ENCODE peak calls at places on chromosomes 16 and 17, in nine cellular contexts. One of them, this sample, is unnamed.
A peak's percentile ranks its signal among the peaks of the same experiment; 100 is the strongest.

GRCh38 chr17:8142887-8143580 is 9.2 kb downstream of the PER1 start:
- DNase-seq in tibial artery: no peak
- DNase-seq in upper lobe of right lung: no peak
- DNase-seq in lower lobe of right lung: no peak
- DNase-seq in heart right ventricle: no peak
- DNase-seq in tibial nerve: no peak
- DNase-seq in cardiac fibroblast: no peak
- DNase-seq in astrocyte of the spinal cord: no peak
- DNase-seq in body of pancreas: no peak
- DNase-seq in this sample: no peak

GRCh38 chr17:47368262-47368661 is 44.5 kb downstream of the EFCAB13 start:
- DNase-seq in tibial artery: no peak
- DNase-seq in tibial nerve: no peak
- DNase-seq in heart right ventricle: no peak
- DNase-seq in upper lobe of right lung: no peak
- DNase-seq in cardiac fibroblast: no peak
- DNase-seq in astrocyte of the spinal cord: no peak
- DNase-seq in body of pancreas: no peak
- DNase-seq in lower lobe of right lung: no peak
- DNase-seq in this sample: no peak

GRCh38 chr17:58337600-58338453 is 9.2 kb upstream of the TSPOAP1 start:
- DNase-seq in astrocyte of the spinal cord: peak; percentile 89
- DNase-seq in lower lobe of right lung: peak; percentile 92
- DNase-seq in tibial artery: peak; percentile 84
- DNase-seq in tibial nerve: peak; percentile 38
- DNase-seq in cardiac fibroblast: peak; percentile 81
- DNase-seq in upper lobe of right lung: peak; percentile 92
- DNase-seq in body of pancreas: peak; percentile 29
- DNase-seq in heart right ventricle: peak; percentile 73
- DNase-seq in this sample: peak; percentile 94

GRCh38 chr17:73471924-73472323 is 160.1 kb upstream of the CDC42EP4 start:
- DNase-seq in upper lobe of right lung: no peak
- DNase-seq in lower lobe of right lung: no peak
- DNase-seq in cardiac fibroblast: no peak
- DNase-seq in body of pancreas: no peak
- DNase-seq in tibial artery: no peak
- DNase-seq in tibial nerve: no peak
- DNase-seq in astrocyte of the spinal cord: no peak
- DNase-seq in heart right ventricle: no peak
- DNase-seq in this sample: no peak

GRCh38 chr16:15954814-15955151 is 5.4 kb downstream of the ABCC1 start:
- DNase-seq in upper lobe of right lung: no peak
- DNase-seq in body of pancreas: no peak
- DNase-seq in tibial nerve: no peak
- DNase-seq in lower lobe of right lung: no peak
- DNase-seq in astrocyte of the spinal cord: no peak
- DNase-seq in heart right ventricle: no peak
- DNase-seq in cardiac fibroblast: peak; percentile 17
- DNase-seq in tibial artery: peak; percentile 78
- DNase-seq in this sample: no peak

GRCh38 chr16:67482260-67482924 is 955 bp downstream of the AGRP start:
- DNase-seq in upper lobe of right lung: no peak
- DNase-seq in lower lobe of right lung: no peak
- DNase-seq in tibial artery: no peak
- DNase-seq in tibial nerve: no peak
- DNase-seq in astrocyte of the spinal cord: no peak
- DNase-seq in heart right ventricle: no peak
- DNase-seq in body of pancreas: no peak
- DNase-seq in cardiac fibroblast: no peak
- DNase-seq in this sample: no peak

GRCh38 chr17:7098802-7099459 is 15.7 kb downstream of the ASGR2 start:
- DNase-seq in lower lobe of right lung: peak; percentile 21
- DNase-seq in heart right ventricle: no peak
- DNase-seq in tibial nerve: no peak
- DNase-seq in body of pancreas: no peak
- DNase-seq in upper lobe of right lung: no peak
- DNase-seq in astrocyte of the spinal cord: no peak
- DNase-seq in tibial artery: peak; percentile 60
- DNase-seq in cardiac fibroblast: no peak
- DNase-seq in this sample: no peak

GRCh38 chr16:46695937-46696336 is 6.5 kb downstream of the ORC6 start:
- DNase-seq in body of pancreas: no peak
- DNase-seq in upper lobe of right lung: no peak
- DNase-seq in astrocyte of the spinal cord: no peak
- DNase-seq in heart right ventricle: no peak
- DNase-seq in tibial artery: no peak
- DNase-seq in tibial nerve: no peak
- DNase-seq in cardiac fibroblast: no peak
- DNase-seq in lower lobe of right lung: no peak
- DNase-seq in this sample: no peak

GRCh38 chr17:36950027-36950426 is 1.3 kb downstream of the AATF start:
- DNase-seq in body of pancreas: no peak
- DNase-seq in astrocyte of the spinal cord: no peak
- DNase-seq in lower lobe of right lung: no peak
- DNase-seq in tibial artery: no peak
- DNase-seq in upper lobe of right lung: no peak
- DNase-seq in heart right ventricle: no peak
- DNase-seq in cardiac fibroblast: no peak
- DNase-seq in tibial nerve: no peak
- DNase-seq in this sample: no peak

GRCh38 chr16:27232875-27233605 is 29.7 kb downstream of the KDM8 start:
- DNase-seq in heart right ventricle: no peak
- DNase-seq in lower lobe of right lung: peak; percentile 17
- DNase-seq in tibial artery: peak; percentile 53
- DNase-seq in body of pancreas: no peak
- DNase-seq in upper lobe of right lung: no peak
- DNase-seq in cardiac fibroblast: no peak
- DNase-seq in tibial nerve: no peak
- DNase-seq in astrocyte of the spinal cord: no peak
- DNase-seq in this sample: no peak

GRCh38 chr16:46918905-46919792 is 35.0 kb downstream of the GPT2 start:
- DNase-seq in heart right ventricle: no peak
- DNase-seq in body of pancreas: peak; percentile 90
- DNase-seq in cardiac fibroblast: no peak
- DNase-seq in astrocyte of the spinal cord: no peak
- DNase-seq in tibial nerve: no peak
- DNase-seq in upper lobe of right lung: no peak
- DNase-seq in tibial artery: no peak
- DNase-seq in lower lobe of right lung: no peak
- DNase-seq in this sample: peak; percentile 76

GRCh38 chr17:17070931-17071330 is 28.7 kb downstream of the MPRIP start:
- DNase-seq in astrocyte of the spinal cord: no peak
- DNase-seq in tibial nerve: no peak
- DNase-seq in lower lobe of right lung: no peak
- DNase-seq in heart right ventricle: no peak
- DNase-seq in tibial artery: peak; percentile 44
- DNase-seq in cardiac fibroblast: no peak
- DNase-seq in upper lobe of right lung: peak; percentile 33
- DNase-seq in body of pancreas: no peak
- DNase-seq in this sample: no peak

GRCh38 chr17:246851-247421 is 65.5 kb upstream of the DOC2B start:
- DNase-seq in upper lobe of right lung: peak; percentile 50
- DNase-seq in tibial nerve: no peak
- DNase-seq in astrocyte of the spinal cord: no peak
- DNase-seq in heart right ventricle: no peak
- DNase-seq in tibial artery: peak; percentile 56
- DNase-seq in lower lobe of right lung: peak; percentile 39
- DNase-seq in cardiac fibroblast: no peak
- DNase-seq in body of pancreas: no peak
- DNase-seq in this sample: no peak

GRCh38 chr17:29577009-29577777 is 8.7 kb downstream of the TP53I13 start:
- DNase-seq in heart right ventricle: no peak
- DNase-seq in tibial artery: peak; percentile 62
- DNase-seq in cardiac fibroblast: no peak
- DNase-seq in body of pancreas: no peak
- DNase-seq in tibial nerve: no peak
- DNase-seq in upper lobe of right lung: no peak
- DNase-seq in lower lobe of right lung: no peak
- DNase-seq in astrocyte of the spinal cord: no peak
- DNase-seq in this sample: no peak

GRCh38 chr17:11144358-11145233 is 96.4 kb upstream of the SHISA6 start:
- DNase-seq in heart right ventricle: no peak
- DNase-seq in lower lobe of right lung: no peak
- DNase-seq in cardiac fibroblast: peak; percentile 59
- DNase-seq in body of pancreas: peak; percentile 37
- DNase-seq in upper lobe of right lung: no peak
- DNase-seq in tibial nerve: no peak
- DNase-seq in astrocyte of the spinal cord: no peak
- DNase-seq in tibial artery: no peak
- DNase-seq in this sample: no peak

GRCh38 chr16:77223184-77223583 is 24.0 kb downstream of the SYCE1L start:
- DNase-seq in astrocyte of the spinal cord: no peak
- DNase-seq in heart right ventricle: no peak
- DNase-seq in lower lobe of right lung: no peak
- DNase-seq in tibial nerve: no peak
- DNase-seq in upper lobe of right lung: no peak
- DNase-seq in cardiac fibroblast: no peak
- DNase-seq in body of pancreas: no peak
- DNase-seq in tibial artery: no peak
- DNase-seq in this sample: no peak

GRCh38 chr17:15999141-15999973 is at the start of the genes TTC19 and ZSWIM7:
- DNase-seq in lower lobe of right lung: peak; percentile 99
- DNase-seq in cardiac fibroblast: peak; percentile 94
- DNase-seq in astrocyte of the spinal cord: peak; percentile 97
- DNase-seq in body of pancreas: peak; percentile 97
- DNase-seq in tibial artery: peak; percentile 97
- DNase-seq in heart right ventricle: peak; percentile 98
- DNase-seq in upper lobe of right lung: peak; percentile 99
- DNase-seq in tibial nerve: peak; percentile 87
- DNase-seq in this sample: peak; percentile 85
- TF ChIP-seq CTCF in lower lobe of right lung: peak; percentile 6
- TF ChIP-seq CTCF in cardiac fibroblast: no peak
- TF ChIP-seq CTCF in astrocyte of the spinal cord: no peak
- TF ChIP-seq CTCF in body of pancreas: no peak
- TF ChIP-seq CTCF in tibial artery: no peak
- TF ChIP-seq CTCF in heart right ventricle: no peak
- TF ChIP-seq CTCF in upper lobe of right lung: peak; percentile 14
- TF ChIP-seq CTCF in tibial nerve: no peak
- TF ChIP-seq CTCF in this sample: no peak

GRCh38 chr17:44095647-44096496 is 25.3 kb downstream of the G6PC3 start:
- DNase-seq in upper lobe of right lung: peak; percentile 73
- DNase-seq in cardiac fibroblast: peak; percentile 92
- DNase-seq in heart right ventricle: peak; percentile 64
- DNase-seq in lower lobe of right lung: peak; percentile 71
- DNase-seq in tibial artery: no peak
- DNase-seq in tibial nerve: no peak
- DNase-seq in astrocyte of the spinal cord: peak; percentile 95
- DNase-seq in body of pancreas: no peak
- DNase-seq in this sample: no peak
- H3K4me3 ChIP-seq in upper lobe of right lung: peak overlapping the region; percentile 40
- H3K4me3 ChIP-seq in cardiac fibroblast: peak overlapping the region; percentile 43
- H3K4me3 ChIP-seq in heart right ventricle: no peak overlapping the region
- H3K4me3 ChIP-seq in lower lobe of right lung: peak overlapping the region; percentile 49
- H3K4me3 ChIP-seq in tibial artery: peak overlapping the region; percentile 2
- H3K4me3 ChIP-seq in tibial nerve: peak overlapping the region; percentile 45
- H3K4me3 ChIP-seq in astrocyte of the spinal cord: peak overlapping the region; percentile 31
- H3K4me3 ChIP-seq in body of pancreas: no peak overlapping the region
- H3K4me3 ChIP-seq in this sample: no peak overlapping the region

DNA sequence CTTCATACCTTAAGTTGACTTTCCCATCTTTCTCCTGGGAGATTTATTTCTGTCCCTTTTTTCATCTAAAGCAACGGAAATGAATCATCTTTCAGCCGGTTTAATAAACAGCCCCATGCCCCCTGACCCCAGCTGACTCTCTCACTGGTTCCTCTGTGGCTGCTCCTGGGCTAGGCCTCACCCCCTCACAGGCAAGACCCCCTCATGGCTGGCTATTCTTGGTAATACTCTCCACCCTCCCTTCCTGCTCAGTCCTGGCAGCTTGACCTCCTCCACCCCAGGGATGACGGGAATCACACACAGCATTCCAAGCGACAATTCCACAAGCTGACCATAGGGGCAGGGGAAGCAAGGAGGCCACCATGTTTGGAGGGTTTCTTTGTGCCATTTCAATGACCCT is 1.5 kb upstream of the ADAP2 start:
- DNase-seq in tibial nerve: no peak
- DNase-seq in upper lobe of right lung: no peak
- DNase-seq in astrocyte of the spinal cord: peak; percentile 27
- DNase-seq in body of pancreas: no peak
- DNase-seq in heart right ventricle: peak; percentile 29
- DNase-seq in cardiac fibroblast: peak; percentile 45
- DNase-seq in lower lobe of right lung: no peak
- DNase-seq in tibial artery: peak; percentile 31
- DNase-seq in this sample: no peak
- TF ChIP-seq CTCF in tibial nerve: no peak
- TF ChIP-seq CTCF in upper lobe of right lung: no peak
- TF ChIP-seq CTCF in astrocyte of the spinal cord: no peak
- TF ChIP-seq CTCF in body of pancreas: no peak
- TF ChIP-seq CTCF in heart right ventricle: no peak
- TF ChIP-seq CTCF in cardiac fibroblast: peak; percentile 15
- TF ChIP-seq CTCF in lower lobe of right lung: no peak
- TF ChIP-seq CTCF in tibial artery: no peak
- TF ChIP-seq CTCF in this sample: no peak

GRCh38 chr16:10309271-10309932 is 76.5 kb upstream of the ATF7IP2 start:
- DNase-seq in heart right ventricle: no peak
- DNase-seq in upper lobe of right lung: no peak
- DNase-seq in cardiac fibroblast: no peak
- DNase-seq in body of pancreas: no peak
- DNase-seq in lower lobe of right lung: no peak
- DNase-seq in tibial artery: no peak
- DNase-seq in astrocyte of the spinal cord: no peak
- DNase-seq in tibial nerve: no peak
- DNase-seq in this sample: no peak

GRCh38 chr16:10314811-10315210 is 71.0 kb upstream of the ATF7IP2 start:
- DNase-seq in heart right ventricle: no peak
- DNase-seq in upper lobe of right lung: no peak
- DNase-seq in cardiac fibroblast: peak; percentile 27
- DNase-seq in tibial artery: no peak
- DNase-seq in body of pancreas: no peak
- DNase-seq in lower lobe of right lung: no peak
- DNase-seq in tibial nerve: no peak
- DNase-seq in astrocyte of the spinal cord: peak; percentile 16
- DNase-seq in this sample: no peak

GRCh38 chr16:10314317-10314716 is 71.5 kb upstream of the ATF7IP2 start:
- DNase-seq in upper lobe of right lung: no peak
- DNase-seq in lower lobe of right lung: no peak
- DNase-seq in heart right ventricle: no peak
- DNase-seq in body of pancreas: no peak
- DNase-seq in tibial nerve: no peak
- DNase-seq in tibial artery: no peak
- DNase-seq in cardiac fibroblast: no peak
- DNase-seq in astrocyte of the spinal cord: no peak
- DNase-seq in this sample: no peak

GRCh38 chr16:10312784-10313724 is 72.8 kb upstream of the ATF7IP2 start:
- DNase-seq in upper lobe of right lung: no peak
- DNase-seq in body of pancreas: no peak
- DNase-seq in heart right ventricle: no peak
- DNase-seq in tibial artery: no peak
- DNase-seq in lower lobe of right lung: no peak
- DNase-seq in cardiac fibroblast: no peak
- DNase-seq in tibial nerve: no peak
- DNase-seq in astrocyte of the spinal cord: no peak
- DNase-seq in this sample: peak; percentile 61

DNA sequence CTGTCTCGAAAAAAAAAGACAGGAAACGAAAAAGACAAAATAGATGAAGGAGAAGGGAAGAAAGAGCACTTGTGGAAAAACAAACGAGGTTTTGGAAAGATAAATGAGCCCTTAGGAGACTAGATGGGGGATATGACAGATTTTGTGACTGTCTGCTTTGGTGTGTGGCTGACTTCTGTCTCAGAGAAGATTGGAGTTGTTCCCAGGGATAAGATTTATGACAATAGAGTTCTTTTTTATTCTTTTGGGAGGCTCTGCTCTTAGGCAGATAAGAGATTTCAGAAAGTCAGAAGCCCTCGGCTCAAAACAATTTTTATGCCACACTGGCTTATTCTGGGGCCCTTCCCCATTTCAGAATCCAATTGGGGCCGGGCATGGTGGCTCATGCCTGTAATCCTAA is 73.8 kb upstream of the ATF7IP2 start:
- DNase-seq in upper lobe of right lung: no peak
- DNase-seq in body of pancreas: no peak
- DNase-seq in lower lobe of right lung: no peak
- DNase-seq in heart right ventricle: no peak
- DNase-seq in astrocyte of the spinal cord: no peak
- DNase-seq in cardiac fibroblast: no peak
- DNase-seq in tibial artery: no peak
- DNase-seq in tibial nerve: no peak
- DNase-seq in this sample: no peak
- H3K4me3 ChIP-seq in upper lobe of right lung: no peak overlapping the region
- H3K4me3 ChIP-seq in body of pancreas: no peak overlapping the region
- H3K4me3 ChIP-seq in lower lobe of right lung: no peak overlapping the region
- H3K4me3 ChIP-seq in heart right ventricle: no peak overlapping the region
- H3K4me3 ChIP-seq in astrocyte of the spinal cord: no peak overlapping the region
- H3K4me3 ChIP-seq in cardiac fibroblast: no peak overlapping the region
- H3K4me3 ChIP-seq in tibial artery: no peak overlapping the region
- H3K4me3 ChIP-seq in tibial nerve: no peak overlapping the region
- H3K4me3 ChIP-seq in this sample: no peak overlapping the region

This sample was measured in GM12864.